ENCODE peak calls at places on chromosomes 6 and 20, in four cellular contexts. X is trophoblast cell, N is neuronal stem cell, F is H9. C is an unnamed sample.

GRCh38 chr20:56617489-56617888 is 11.6 kb upstream of the TFAP2C start:
- DNase-seq in N (no peak), X (no peak), F (no peak), C (no peak)

GRCh38 chr20:35629432-35630145 is 14.0 kb downstream of the SPAG4 start:
- DNase-seq in X (no peak), N (no peak), F (peak; percentile 18), C (no peak)

GRCh38 chr6:73236147-73236750 is 11.0 kb upstream of the KHDC1L start:
- DNase-seq in X (peak; percentile 69), N (no peak), F (no peak), C (peak; percentile 97)

GRCh38 chr20:59400666-59401065 is 100.3 kb downstream of the EDN3 start:
- DNase-seq in F (no peak), N (no peak), X (no peak), C (no peak)

GRCh38 chr6:36427781-36428345 is 14.8 kb downstream of the PXT1 start:
- DNase-seq in F (no peak), X (peak; percentile 82), N (no peak), C (peak; percentile 63)

GRCh38 chr6:167345960-167346359 is 21.1 kb downstream of the TTLL2 start:
- DNase-seq in X (no peak), N (no peak), F (no peak), C (no peak)

GRCh38 chr20:33584976-33585375 is 77.2 kb upstream of the C20orf144 start:
- DNase-seq in X (peak; percentile 16), N (no peak), F (no peak), C (no peak)

GRCh38 chr20:63518351-63518861 is 2.2 kb upstream of the PPDPF start:
- DNase-seq in N (no peak), F (peak; percentile 52), X (peak; percentile 14), C (no peak)

GRCh38 chr6:82045965-82046756 is 201.4 kb downstream of the IBTK start:
- DNase-seq in N (no peak), X (peak; percentile 1), F (no peak), C (peak; percentile 87)

GRCh38 chr6:148934534-148934933 is 187.7 kb downstream of the UST start:
- DNase-seq in F (no peak), N (no peak), X (no peak), C (peak; percentile 58)

GRCh38 chr20:62636446-62636845 is 5.9 kb upstream of the SLCO4A1 start:
- DNase-seq in X (no peak), F (no peak), N (no peak), C (no peak)

GRCh38 chr6:30820196-30820595 is 64.1 kb upstream of the DDR1 start:
- DNase-seq in X (no peak), N (no peak), F (no peak), C (peak; percentile 80)
- H2AK5ac ChIP-seq in X (peak overlapping the region; percentile 65), N (no peak overlapping the region), F (no peak overlapping the region), C (peak overlapping the region; percentile 97)

DNA sequence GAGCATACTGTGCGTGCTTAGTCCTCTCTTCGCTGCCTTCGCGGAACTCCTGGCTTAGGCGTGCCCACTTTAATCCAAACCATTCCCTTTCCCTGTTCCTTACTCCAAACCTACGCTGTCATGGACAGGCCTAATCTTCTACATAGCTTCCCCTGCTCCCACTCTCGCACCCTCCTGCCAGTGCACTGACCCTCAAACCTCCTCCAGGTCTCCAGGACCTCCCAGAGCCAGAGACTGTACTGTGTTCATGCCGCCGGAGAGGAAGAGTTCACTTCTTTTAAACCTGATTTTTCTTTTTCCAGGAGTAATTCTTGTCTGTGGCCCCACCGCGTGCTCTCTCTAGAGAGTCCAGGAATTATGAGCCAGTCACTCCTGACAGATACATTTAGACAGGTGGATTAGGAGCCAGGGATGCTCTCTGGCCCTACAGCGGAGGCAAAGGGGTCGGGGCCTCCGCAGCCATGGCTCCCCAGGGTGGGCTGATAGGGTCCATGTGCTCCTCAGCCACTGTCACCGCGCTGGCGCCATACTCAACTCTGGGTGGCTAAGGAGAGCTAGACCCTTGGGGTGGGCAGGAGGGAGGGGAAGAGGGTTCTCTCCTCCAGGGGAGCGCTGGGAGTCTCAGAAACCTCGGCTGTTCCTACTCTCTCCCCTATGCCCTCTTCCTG is 1.6 kb upstream of the PAX1 start:
- DNase-seq in N (no peak), F (no peak), X (no peak), C (no peak)
- H2AK5ac ChIP-seq in N (no peak overlapping the region), F (no peak overlapping the region), X (no peak overlapping the region), C (no peak overlapping the region)

GRCh38 chr20:480044-480443 is 17.7 kb upstream of the TBC1D20 start:
- DNase-seq in F (no peak), X (no peak), N (no peak), C (no peak)

GRCh38 chr20:479487-479886 is 17.2 kb upstream of the TBC1D20 start:
- DNase-seq in F (no peak), X (no peak), N (no peak), C (peak; percentile 30)

GRCh38 chr20:481167-481566 is 18.8 kb upstream of the TBC1D20 start:
- DNase-seq in X (no peak), N (no peak), F (no peak), C (no peak)

GRCh38 chr20:478010-478948 is 15.9 kb upstream of the TBC1D20 start:
- DNase-seq in N (no peak), F (no peak), X (no peak), C (peak; percentile 87)

DNA sequence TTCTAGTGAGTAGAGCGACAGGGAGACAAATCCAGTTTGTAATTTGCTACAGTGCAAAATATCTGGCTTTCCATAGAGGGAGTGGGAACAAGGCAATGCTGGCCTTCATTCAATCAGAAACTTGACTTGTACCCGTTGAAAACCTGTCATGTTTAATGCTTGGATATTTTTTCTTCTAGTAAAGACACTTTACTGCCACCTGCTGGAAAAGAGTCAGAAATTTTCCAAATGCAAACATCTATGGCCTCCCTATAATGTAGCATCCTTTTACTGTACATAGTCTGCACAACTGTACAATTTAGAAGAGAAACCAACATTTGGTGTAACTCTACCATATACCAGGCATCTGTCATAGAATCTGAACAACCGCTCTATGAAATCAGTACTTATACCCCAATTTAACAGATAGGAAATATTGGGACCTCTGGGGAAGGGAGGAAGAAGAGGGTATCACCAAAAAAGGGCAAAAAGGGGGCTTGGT is 16.7 kb upstream of the TBC1D20 start:
- DNase-seq in F (no peak), N (peak; percentile 14), X (peak; percentile 93), C (peak; percentile 77)
- H2AK5ac ChIP-seq in F (no peak overlapping the region), N (no peak overlapping the region), X (no peak overlapping the region), C (no peak overlapping the region)

GRCh38 chr6:89688328-89688727 is 49.8 kb upstream of the LYRM2 start:
- DNase-seq in F (no peak), N (no peak), X (no peak), C (no peak)
- H2AK5ac ChIP-seq in F (peak overlapping the region; percentile 30), N (no peak overlapping the region), X (no peak overlapping the region), C (no peak overlapping the region)

DNA sequence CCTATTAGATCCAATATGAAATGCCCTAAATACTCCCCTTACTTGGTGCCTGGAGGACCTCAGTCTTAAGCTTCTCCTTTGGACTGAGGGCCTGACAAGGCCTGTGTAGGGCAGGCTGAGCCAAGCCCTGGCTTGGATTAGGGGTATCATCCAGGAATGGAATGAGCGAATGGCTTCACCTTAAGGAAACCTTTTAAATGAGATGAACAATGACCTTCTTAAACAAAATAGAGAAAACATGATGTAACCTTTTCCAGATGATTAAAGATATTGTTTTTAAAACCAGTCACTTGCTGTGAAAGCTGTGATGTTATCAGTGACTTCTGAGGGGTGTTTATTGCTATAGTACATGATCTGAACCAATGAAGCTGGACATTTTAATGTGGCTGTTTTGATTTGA is 55.5 kb downstream of the TRAF3IP2 start:
- DNase-seq in F (no peak), X (no peak), N (no peak), C (no peak)
- H2AK5ac ChIP-seq in F (no peak overlapping the region), X (no peak overlapping the region), N (no peak overlapping the region), C (peak overlapping the region; percentile 64)

DNA sequence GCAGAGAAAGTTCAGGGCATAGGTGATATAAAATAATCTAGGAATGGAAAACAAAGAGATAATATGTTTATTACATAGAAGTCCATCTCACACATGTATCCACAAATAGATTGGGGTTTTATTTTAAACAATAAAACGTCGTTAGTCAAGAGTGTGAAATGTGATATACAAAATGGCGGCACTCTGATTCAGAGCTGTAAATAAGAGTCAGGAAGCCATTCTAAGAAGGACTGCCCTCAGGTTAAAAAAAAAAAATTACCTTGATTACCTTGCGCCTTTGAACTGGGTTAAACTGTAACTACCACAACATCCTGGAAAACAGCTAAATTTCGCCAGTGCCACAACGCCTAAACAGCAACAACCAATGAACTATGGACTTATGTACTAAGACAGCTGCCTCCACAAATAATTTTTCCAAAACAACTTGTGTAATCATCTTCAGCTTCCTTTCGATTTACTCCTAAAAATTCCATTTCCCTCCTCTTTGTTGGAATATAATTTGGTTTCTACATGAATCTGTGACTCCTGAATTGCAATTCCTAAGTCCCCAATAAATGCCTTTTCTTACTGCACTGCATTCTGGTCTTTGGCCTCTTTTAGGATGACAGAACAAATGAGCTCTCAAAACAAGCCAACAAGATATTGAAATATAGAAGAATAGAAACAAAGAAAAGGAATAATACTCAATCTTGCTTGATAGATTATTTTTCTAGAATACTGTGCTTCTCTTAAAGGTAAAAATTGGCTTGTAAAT is 1019.5 kb upstream of the MAP3K7 start:
- DNase-seq in X (no peak), N (no peak), F (no peak), C (no peak)
- H2AK5ac ChIP-seq in X (no peak overlapping the region), N (no peak overlapping the region), F (no peak overlapping the region), C (no peak overlapping the region)

DNA sequence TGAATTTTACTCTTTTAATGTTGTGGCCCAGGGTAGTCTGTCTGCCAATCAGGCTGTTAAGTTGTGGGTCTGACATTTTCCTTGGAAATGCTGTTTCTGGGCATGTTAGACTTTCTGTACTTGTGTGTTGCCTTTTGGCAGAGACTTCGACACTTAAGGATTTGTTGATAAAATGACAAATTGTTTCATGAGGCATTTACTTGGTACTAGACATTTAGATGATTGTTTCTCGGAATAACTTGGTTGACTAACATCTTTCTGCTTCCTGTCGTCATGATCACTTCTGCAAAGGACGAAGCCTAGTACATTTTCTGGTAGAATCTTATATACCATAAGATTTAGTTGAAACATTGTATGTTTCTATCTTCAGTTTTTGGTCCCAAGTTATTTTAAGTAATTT is 34.1 kb downstream of the UTRN start:
- DNase-seq in X (no peak), F (no peak), N (no peak), C (no peak)
- H2AK5ac ChIP-seq in X (no peak overlapping the region), F (no peak overlapping the region), N (no peak overlapping the region), C (no peak overlapping the region)

GRCh38 chr6:116253188-116253504 is 729 bp downstream of the TSPYL4 start:
- DNase-seq in F (no peak), X (no peak), N (no peak), C (no peak)
- H2AK5ac ChIP-seq in F (no peak overlapping the region), X (no peak overlapping the region), N (peak overlapping the region; percentile 49), C (peak overlapping the region; percentile 90)

C was measured in IMR-90.